ENCODE peak calls at places on chromosomes 7 and 10, in four cellular contexts. U is NCI-H510A treated with DMSO at 0.1 percent for 48 hours, R is psoas muscle, A is A549. I is an unnamed sample.

GRCh38 chr7:36295090-36295489 is 94.6 kb upstream of the ANLN start:
- DNase-seq in U (no peak), A (no peak), R (no peak), I (no peak)

GRCh38 chr10:88152720-88153119 is 289.3 kb downstream of the PTEN start:
- DNase-seq in R (peak; percentile 19), A (peak; percentile 74), U (no peak), I (no peak)

GRCh38 chr7:100731937-100732636 is 1.3 kb upstream of the ZAN start:
- DNase-seq in U (no peak), R (no peak), A (no peak), I (no peak)

GRCh38 chr7:97733276-97734206 is 1.7 kb downstream of the TAC1 start:
- DNase-seq in U (peak; percentile 21), A (no peak), R (no peak), I (no peak)

GRCh38 chr10:90642136-90642535 is 215.7 kb downstream of the HTR7 start:
- DNase-seq in A (no peak), U (no peak), R (no peak), I (no peak)

GRCh38 chr10:129094233-129094632 is 372.8 kb upstream of the MGMT start:
- DNase-seq in A (no peak), R (no peak), U (no peak), I (no peak)

GRCh38 chr7:236967-237366 is 44.6 kb downstream of the FAM20C start:
- DNase-seq in A (no peak), U (no peak), R (no peak), I (no peak)

GRCh38 chr7:117808273-117808868 is 64.9 kb downstream of the CTTNBP2 start:
- DNase-seq in U (no peak), A (no peak), R (peak; percentile 26), I (peak; percentile 49)

GRCh38 chr10:44786451-44786850 is 124.7 kb upstream of the TMEM72 start:
- DNase-seq in R (no peak), A (no peak), U (no peak), I (no peak)

GRCh38 chr10:3807221-3807927 is 22.4 kb upstream of the KLF6 start:
- DNase-seq in A (no peak), R (no peak), U (no peak), I (no peak)

GRCh38 chr7:155166108-155166507 is 96.0 kb downstream of the HTR5A start:
- DNase-seq in R (no peak), U (no peak), A (no peak), I (no peak)

GRCh38 chr10:92562424-92562823 is 11.5 kb downstream of the IDE start:
- DNase-seq in A (no peak), U (no peak), R (no peak), I (no peak)

GRCh38 chr7:151017953-151018420 is 6.3 kb downstream of the ATG9B start:
- DNase-seq in A (peak; percentile 55), R (peak; percentile 69), U (peak; percentile 25), I (peak; percentile 69)

GRCh38 chr7:7651479-7651878 is 10.9 kb downstream of the UMAD1 start:
- DNase-seq in A (no peak), R (no peak), U (no peak), I (no peak)

GRCh38 chr7:1156782-1157535 is 3.0 kb downstream of the ZFAND2A start:
- DNase-seq in U (no peak), R (no peak), A (peak; percentile 93), I (no peak)